ENCODE peak calls at places on chromosomes 1 and 21, in seven cellular contexts. One of them, this sample, is unnamed.

GRCh38 chr1:112674986-112675727 is 698 bp downstream of the MOV10 start:
- DNase-seq in endothelial cell of umbilical vein: peak
- DNase-seq in endodermal cell: peak
- DNase-seq in ovary: peak
- DNase-seq in psoas muscle: peak
- DNase-seq in uterus: peak
- DNase-seq in CD4-positive, alpha-beta T cell: peak
- DNase-seq in this sample: peak

GRCh38 chr1:221053889-221054288 is 174.6 kb downstream of the HLX start:
- DNase-seq in endothelial cell of umbilical vein: no peak
- DNase-seq in endodermal cell: no peak
- DNase-seq in ovary: no peak
- DNase-seq in psoas muscle: no peak
- DNase-seq in uterus: no peak
- DNase-seq in CD4-positive, alpha-beta T cell: no peak
- DNase-seq in this sample: no peak

GRCh38 chr1:84141177-84142003 is 2.7 kb upstream of the PRKACB start:
- DNase-seq in endothelial cell of umbilical vein: peak
- DNase-seq in endodermal cell: no peak
- DNase-seq in ovary: no peak
- DNase-seq in psoas muscle: no peak
- DNase-seq in uterus: no peak
- DNase-seq in CD4-positive, alpha-beta T cell: no peak
- DNase-seq in this sample: no peak

GRCh38 chr1:220370041-220370700 is 97.9 kb upstream of the RAB3GAP2 start:
- DNase-seq in endothelial cell of umbilical vein: no peak
- DNase-seq in endodermal cell: peak
- DNase-seq in ovary: no peak
- DNase-seq in psoas muscle: peak
- DNase-seq in uterus: no peak
- DNase-seq in CD4-positive, alpha-beta T cell: no peak
- DNase-seq in this sample: no peak

GRCh38 chr1:161801955-161802354 is 35.8 kb downstream of the ATF6 start:
- DNase-seq in endothelial cell of umbilical vein: no peak
- DNase-seq in endodermal cell: peak
- DNase-seq in ovary: no peak
- DNase-seq in psoas muscle: no peak
- DNase-seq in uterus: peak
- DNase-seq in CD4-positive, alpha-beta T cell: no peak
- DNase-seq in this sample: no peak

GRCh38 chr1:201191723-201192477 is 1.3 kb downstream of the IGFN1 start:
- DNase-seq in endothelial cell of umbilical vein: peak
- DNase-seq in endodermal cell: no peak
- DNase-seq in ovary: no peak
- DNase-seq in psoas muscle: peak
- DNase-seq in uterus: peak
- DNase-seq in CD4-positive, alpha-beta T cell: no peak
- DNase-seq in this sample: no peak

GRCh38 chr1:36446780-36447179 is 3.5 kb downstream of the OSCP1 start:
- DNase-seq in endothelial cell of umbilical vein: no peak
- DNase-seq in endodermal cell: no peak
- DNase-seq in ovary: no peak
- DNase-seq in psoas muscle: no peak
- DNase-seq in uterus: no peak
- DNase-seq in CD4-positive, alpha-beta T cell: no peak
- DNase-seq in this sample: no peak

GRCh38 chr1:192104852-192105251 is 53.4 kb upstream of the RGS18 start:
- DNase-seq in endothelial cell of umbilical vein: peak
- DNase-seq in endodermal cell: no peak
- DNase-seq in ovary: no peak
- DNase-seq in psoas muscle: no peak
- DNase-seq in uterus: no peak
- DNase-seq in CD4-positive, alpha-beta T cell: no peak
- DNase-seq in this sample: no peak

GRCh38 chr1:205739348-205740160 is 10.4 kb downstream of the NUCKS1 start:
- DNase-seq in endothelial cell of umbilical vein: no peak
- DNase-seq in endodermal cell: no peak
- DNase-seq in ovary: no peak
- DNase-seq in psoas muscle: no peak
- DNase-seq in uterus: no peak
- DNase-seq in CD4-positive, alpha-beta T cell: no peak
- DNase-seq in this sample: no peak

GRCh38 chr1:64574301-64574700 is 104.4 kb downstream of the CACHD1 start:
- DNase-seq in endothelial cell of umbilical vein: no peak
- DNase-seq in endodermal cell: no peak
- DNase-seq in ovary: no peak
- DNase-seq in psoas muscle: no peak
- DNase-seq in uterus: no peak
- DNase-seq in CD4-positive, alpha-beta T cell: no peak
- DNase-seq in this sample: no peak

GRCh38 chr21:38166214-38166547 is 90.6 kb upstream of the KCNJ15 start:
- DNase-seq in endothelial cell of umbilical vein: no peak
- DNase-seq in endodermal cell: no peak
- DNase-seq in ovary: peak
- DNase-seq in psoas muscle: no peak
- DNase-seq in uterus: no peak
- DNase-seq in CD4-positive, alpha-beta T cell: no peak
- DNase-seq in this sample: no peak

GRCh38 chr1:169121146-169121923 is 14.8 kb downstream of the ATP1B1 start:
- DNase-seq in endothelial cell of umbilical vein: no peak
- DNase-seq in endodermal cell: no peak
- DNase-seq in ovary: no peak
- DNase-seq in psoas muscle: no peak
- DNase-seq in uterus: no peak
- DNase-seq in CD4-positive, alpha-beta T cell: no peak
- DNase-seq in this sample: no peak

GRCh38 chr1:112672842-112673241 is 1.6 kb upstream of the MOV10 start:
- DNase-seq in endothelial cell of umbilical vein: no peak
- DNase-seq in endodermal cell: no peak
- DNase-seq in ovary: no peak
- DNase-seq in psoas muscle: no peak
- DNase-seq in uterus: no peak
- DNase-seq in CD4-positive, alpha-beta T cell: no peak
- DNase-seq in this sample: no peak

GRCh38 chr1:53073899-53074311 is 11.9 kb downstream of the PODN start:
- DNase-seq in endothelial cell of umbilical vein: no peak
- DNase-seq in endodermal cell: peak
- DNase-seq in ovary: peak
- DNase-seq in psoas muscle: peak
- DNase-seq in uterus: peak
- DNase-seq in CD4-positive, alpha-beta T cell: no peak
- DNase-seq in this sample: peak

GRCh38 chr21:42056468-42056867 is 14.6 kb upstream of the UMODL1 start:
- DNase-seq in endothelial cell of umbilical vein: no peak
- DNase-seq in endodermal cell: no peak
- DNase-seq in ovary: no peak
- DNase-seq in psoas muscle: no peak
- DNase-seq in uterus: no peak
- DNase-seq in CD4-positive, alpha-beta T cell: no peak
- DNase-seq in this sample: no peak

GRCh38 chr1:225654277-225654597 is 1.3 kb upstream of the ENAH start:
- DNase-seq in endothelial cell of umbilical vein: no peak
- DNase-seq in endodermal cell: no peak
- DNase-seq in ovary: no peak
- DNase-seq in psoas muscle: no peak
- DNase-seq in uterus: no peak
- DNase-seq in CD4-positive, alpha-beta T cell: no peak
- DNase-seq in this sample: no peak

GRCh38 chr1:65751961-65752360 is 40.7 kb upstream of the PDE4B start:
- DNase-seq in endothelial cell of umbilical vein: no peak
- DNase-seq in endodermal cell: no peak
- DNase-seq in ovary: no peak
- DNase-seq in psoas muscle: no peak
- DNase-seq in uterus: no peak
- DNase-seq in CD4-positive, alpha-beta T cell: no peak
- DNase-seq in this sample: no peak

GRCh38 chr1:84504580-84505021 is 1.6 kb upstream of the SPATA1 start:
- DNase-seq in endothelial cell of umbilical vein: peak
- DNase-seq in endodermal cell: no peak
- DNase-seq in ovary: no peak
- DNase-seq in psoas muscle: no peak
- DNase-seq in uterus: no peak
- DNase-seq in CD4-positive, alpha-beta T cell: no peak
- DNase-seq in this sample: no peak

GRCh38 chr1:180168786-180169640 is 14.3 kb downstream of the QSOX1 start:
- DNase-seq in endothelial cell of umbilical vein: peak
- DNase-seq in endodermal cell: peak
- DNase-seq in ovary: no peak
- DNase-seq in psoas muscle: peak
- DNase-seq in uterus: no peak
- DNase-seq in CD4-positive, alpha-beta T cell: no peak
- DNase-seq in this sample: no peak

GRCh38 chr1:174693085-174693484 is 245.3 kb downstream of the GPR52 start:
- DNase-seq in endothelial cell of umbilical vein: no peak
- DNase-seq in endodermal cell: no peak
- DNase-seq in ovary: no peak
- DNase-seq in psoas muscle: no peak
- DNase-seq in uterus: no peak
- DNase-seq in CD4-positive, alpha-beta T cell: no peak
- DNase-seq in this sample: no peak

GRCh38 chr1:174689524-174689923 is 241.8 kb downstream of the GPR52 start:
- DNase-seq in endothelial cell of umbilical vein: no peak
- DNase-seq in endodermal cell: no peak
- DNase-seq in ovary: no peak
- DNase-seq in psoas muscle: no peak
- DNase-seq in uterus: no peak
- DNase-seq in CD4-positive, alpha-beta T cell: no peak
- DNase-seq in this sample: no peak

GRCh38 chr1:174690266-174690665 is 242.5 kb downstream of the GPR52 start:
- DNase-seq in endothelial cell of umbilical vein: no peak
- DNase-seq in endodermal cell: no peak
- DNase-seq in ovary: no peak
- DNase-seq in psoas muscle: no peak
- DNase-seq in uterus: no peak
- DNase-seq in CD4-positive, alpha-beta T cell: no peak
- DNase-seq in this sample: no peak

GRCh38 chr1:174696026-174696821 is 248.5 kb downstream of the GPR52 start:
- DNase-seq in endothelial cell of umbilical vein: no peak
- DNase-seq in endodermal cell: no peak
- DNase-seq in ovary: no peak
- DNase-seq in psoas muscle: no peak
- DNase-seq in uterus: no peak
- DNase-seq in CD4-positive, alpha-beta T cell: no peak
- DNase-seq in this sample: no peak

DNA sequence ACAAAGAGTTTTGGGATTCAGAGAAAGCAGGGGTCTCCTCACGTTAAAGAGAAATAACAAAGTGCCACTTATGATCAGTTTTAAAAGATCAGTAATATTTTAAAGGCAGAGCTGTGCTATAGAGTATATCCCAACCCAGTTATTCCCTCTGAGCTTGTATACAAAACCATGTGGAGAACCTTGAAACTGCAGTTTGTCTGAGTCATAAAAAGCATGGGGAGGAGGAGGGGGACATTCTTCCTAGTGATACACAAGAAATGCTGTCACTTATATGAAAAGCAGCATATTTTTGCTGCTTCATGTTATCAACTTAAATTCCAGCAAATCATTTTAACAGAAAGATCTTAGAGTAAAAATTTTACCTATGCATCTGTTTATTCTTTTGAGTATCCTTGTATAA is 244.5 kb downstream of the GPR52 start:
- DNase-seq in endothelial cell of umbilical vein: no peak
- DNase-seq in endodermal cell: no peak
- DNase-seq in ovary: no peak
- DNase-seq in psoas muscle: no peak
- DNase-seq in uterus: no peak
- DNase-seq in CD4-positive, alpha-beta T cell: no peak
- DNase-seq in this sample: no peak
- H3K27ac ChIP-seq in endothelial cell of umbilical vein: no peak
- H3K27ac ChIP-seq in endodermal cell: no peak
- H3K27ac ChIP-seq in ovary: no peak
- H3K27ac ChIP-seq in psoas muscle: no peak
- H3K27ac ChIP-seq in uterus: no peak
- H3K27ac ChIP-seq in CD4-positive, alpha-beta T cell: no peak
- H3K27ac ChIP-seq in this sample: no peak

GRCh38 chr1:91605566-91605965 is 104.9 kb downstream of the CDC7 start:
- DNase-seq in endothelial cell of umbilical vein: no peak
- DNase-seq in endodermal cell: no peak
- DNase-seq in ovary: no peak
- DNase-seq in psoas muscle: no peak
- DNase-seq in uterus: no peak
- DNase-seq in CD4-positive, alpha-beta T cell: no peak
- DNase-seq in this sample: no peak

GRCh38 chr1:91601554-91602322 is 101.1 kb downstream of the CDC7 start:
- DNase-seq in endothelial cell of umbilical vein: no peak
- DNase-seq in endodermal cell: no peak
- DNase-seq in ovary: no peak
- DNase-seq in psoas muscle: no peak
- DNase-seq in uterus: no peak
- DNase-seq in CD4-positive, alpha-beta T cell: no peak
- DNase-seq in this sample: no peak

GRCh38 chr1:91606546-91607078 is 106.0 kb downstream of the CDC7 start:
- DNase-seq in endothelial cell of umbilical vein: no peak
- DNase-seq in endodermal cell: no peak
- DNase-seq in ovary: peak
- DNase-seq in psoas muscle: no peak
- DNase-seq in uterus: no peak
- DNase-seq in CD4-positive, alpha-beta T cell: no peak
- DNase-seq in this sample: no peak

GRCh38 chr1:91603409-91603808 is 102.8 kb downstream of the CDC7 start:
- DNase-seq in endothelial cell of umbilical vein: no peak
- DNase-seq in endodermal cell: no peak
- DNase-seq in ovary: no peak
- DNase-seq in psoas muscle: no peak
- DNase-seq in uterus: no peak
- DNase-seq in CD4-positive, alpha-beta T cell: no peak
- DNase-seq in this sample: no peak

DNA sequence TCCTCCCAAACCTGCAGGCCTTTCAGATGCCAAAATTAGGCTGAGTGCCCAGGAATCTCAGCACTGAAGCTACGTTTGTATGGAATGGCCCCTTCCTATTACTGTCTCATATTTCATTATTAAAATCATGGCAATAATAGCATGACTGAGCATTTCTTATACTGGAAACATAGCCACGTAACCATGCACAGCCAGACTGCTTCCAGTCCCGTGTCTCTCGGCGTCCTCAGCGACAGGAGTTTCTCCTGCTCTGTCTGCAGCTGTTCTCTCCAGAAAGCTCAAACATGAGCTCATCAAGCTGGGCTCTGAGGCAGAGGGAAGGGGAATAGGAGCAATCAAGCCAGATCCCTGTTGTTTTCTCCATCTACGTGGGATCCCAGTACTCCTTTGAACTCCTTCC is 104.0 kb downstream of the CDC7 start:
- DNase-seq in endothelial cell of umbilical vein: no peak
- DNase-seq in endodermal cell: no peak
- DNase-seq in ovary: no peak
- DNase-seq in psoas muscle: no peak
- DNase-seq in uterus: no peak
- DNase-seq in CD4-positive, alpha-beta T cell: no peak
- DNase-seq in this sample: no peak
- H3K27ac ChIP-seq in endothelial cell of umbilical vein: no peak
- H3K27ac ChIP-seq in endodermal cell: no peak
- H3K27ac ChIP-seq in ovary: peak
- H3K27ac ChIP-seq in psoas muscle: no peak
- H3K27ac ChIP-seq in uterus: no peak
- H3K27ac ChIP-seq in CD4-positive, alpha-beta T cell: no peak
- H3K27ac ChIP-seq in this sample: no peak

GRCh38 chr1:24931481-24932221 is 1.6 kb upstream of the RUNX3 start:
- DNase-seq in endothelial cell of umbilical vein: no peak
- DNase-seq in endodermal cell: peak
- DNase-seq in ovary: no peak
- DNase-seq in psoas muscle: no peak
- DNase-seq in uterus: no peak
- DNase-seq in CD4-positive, alpha-beta T cell: no peak
- DNase-seq in this sample: no peak
- H3K27ac ChIP-seq in endothelial cell of umbilical vein: no peak
- H3K27ac ChIP-seq in endodermal cell: no peak
- H3K27ac ChIP-seq in ovary: no peak
- H3K27ac ChIP-seq in psoas muscle: no peak
- H3K27ac ChIP-seq in uterus: no peak
- H3K27ac ChIP-seq in CD4-positive, alpha-beta T cell: no peak
- H3K27ac ChIP-seq in this sample: no peak

GRCh38 chr1:51922040-51922439 is 43.5 kb upstream of the NRDC start:
- DNase-seq in endothelial cell of umbilical vein: no peak
- DNase-seq in endodermal cell: no peak
- DNase-seq in ovary: no peak
- DNase-seq in psoas muscle: no peak
- DNase-seq in uterus: no peak
- DNase-seq in CD4-positive, alpha-beta T cell: no peak
- DNase-seq in this sample: no peak
- H3K27ac ChIP-seq in endothelial cell of umbilical vein: no peak
- H3K27ac ChIP-seq in endodermal cell: no peak
- H3K27ac ChIP-seq in ovary: no peak
- H3K27ac ChIP-seq in psoas muscle: no peak
- H3K27ac ChIP-seq in uterus: no peak
- H3K27ac ChIP-seq in CD4-positive, alpha-beta T cell: no peak
- H3K27ac ChIP-seq in this sample: no peak

This sample was measured in substantia nigra.